ENCODE peak calls at places on chromosomes 3 and 15, in eight cellular contexts. G, A, X, T, F, E, V and H are unnamed samples.
A peak's percentile ranks its signal among the peaks of the same experiment; 100 is the strongest.

GRCh38 chr3:177729939-177730700 is 532.8 kb upstream of the TBL1XR1 start:
- DNase-seq in V (no peak), X (no peak), T (peak; percentile 23), E (peak; percentile 41), G (peak; percentile 41), A (no peak), F (no peak), H (no peak)

GRCh38 chr3:171256445-171257250 is 203.6 kb downstream of the TNIK start:
- DNase-seq in E (no peak), F (no peak), X (no peak), G (no peak), A (no peak), V (no peak), T (no peak), H (no peak)

GRCh38 chr15:63389902-63390301 is 8.3 kb upstream of the CA12 start:
- DNase-seq in E (peak; percentile 22), A (no peak), G (peak; percentile 25), X (peak; percentile 92), F (no peak), V (peak; percentile 34), T (peak; percentile 98), H (no peak)

GRCh38 chr3:161977063-161977462 is 480.5 kb downstream of the OTOL1 start:
- DNase-seq in E (no peak), G (no peak), A (no peak), F (no peak), T (no peak), V (no peak), X (no peak), H (no peak)

GRCh38 chr3:142649996-142650693 is 54.0 kb downstream of the PLS1 start:
- DNase-seq in A (no peak), F (no peak), X (no peak), G (no peak), E (no peak), T (no peak), V (no peak), H (no peak)

GRCh38 chr3:193554790-193555189 is at the start of gene ATP13A4:
- DNase-seq in A (no peak), E (no peak), T (peak; percentile 87), G (no peak), X (peak; percentile 62), F (no peak), V (no peak), H (no peak)

GRCh38 chr15:74430510-74430951 is 3.2 kb downstream of the SEMA7A start:
- DNase-seq in T (no peak), G (peak; percentile 46), X (no peak), V (no peak), A (no peak), F (no peak), E (no peak), H (no peak)

GRCh38 chr3:56682458-56683121 is 475 bp downstream of the TASOR start:
- DNase-seq in F (peak; percentile 93), G (peak; percentile 74), A (peak; percentile 78), V (no peak), E (peak; percentile 72), X (peak; percentile 83), T (peak; percentile 83), H (peak; percentile 67)

GRCh38 chr3:120561251-120562045 is 34.7 kb upstream of the NDUFB4 start:
- DNase-seq in F (peak; percentile 88), E (peak; percentile 66), V (peak; percentile 56), G (peak; percentile 85), A (peak; percentile 71), X (peak; percentile 68), T (peak; percentile 78), H (peak; percentile 77)

GRCh38 chr15:100721758-100722550 is 119.6 kb downstream of the ASB7 start:
- DNase-seq in F (peak; percentile 94), T (peak; percentile 50), A (peak; percentile 98), G (peak; percentile 87), X (no peak), E (peak; percentile 30), V (peak; percentile 97), H (peak; percentile 55)

GRCh38 chr15:47582283-47582682 is 135.0 kb upstream of the SEMA6D start:
- DNase-seq in X (no peak), G (no peak), A (no peak), F (no peak), V (no peak), T (no peak), E (no peak), H (no peak)

GRCh38 chr3:187136936-187137335 is 2.4 kb downstream of the RPL39L start:
- DNase-seq in E (no peak), G (no peak), A (no peak), V (peak; percentile 40), F (no peak), T (no peak), X (no peak), H (no peak)

GRCh38 chr3:175163686-175164085 is 304.6 kb downstream of the NAALADL2 start:
- DNase-seq in X (no peak), E (no peak), F (no peak), V (no peak), A (no peak), G (no peak), T (no peak), H (no peak)

GRCh38 chr3:88231207-88231606 is 81.4 kb downstream of the C3orf38 start:
- DNase-seq in X (no peak), T (no peak), V (no peak), A (no peak), E (no peak), F (no peak), G (no peak), H (no peak)

GRCh38 chr3:178146406-178146831 is 389.8 kb upstream of the KCNMB2 start:
- DNase-seq in T (no peak), A (no peak), G (no peak), V (no peak), X (no peak), F (no peak), E (no peak), H (no peak)

GRCh38 chr3:18062289-18063025 is 320.0 kb upstream of the TBC1D5 start:
- DNase-seq in X (no peak), G (no peak), F (no peak), T (no peak), A (no peak), V (no peak), E (no peak), H (no peak)

GRCh38 chr3:196843435-196844110 is 24.1 kb upstream of the SENP5 start:
- DNase-seq in V (no peak), T (no peak), F (no peak), X (no peak), E (no peak), A (no peak), G (no peak), H (no peak)

GRCh38 chr3:126152458-126152857 is 27.9 kb downstream of the ALDH1L1 start:
- DNase-seq in T (peak; percentile 15), F (peak; percentile 39), V (no peak), A (no peak), E (no peak), G (no peak), X (peak; percentile 16), H (peak; percentile 25)

GRCh38 chr3:45665101-45665572 is 24.1 kb upstream of the SACM1L start:
- DNase-seq in A (peak; percentile 76), F (no peak), G (no peak), V (peak; percentile 68), T (peak; percentile 65), X (no peak), E (no peak), H (no peak)

GRCh38 chr3:64815195-64815627 is 127.4 kb upstream of the ADAMTS9 start:
- DNase-seq in G (no peak), X (no peak), A (no peak), E (no peak), T (no peak), F (no peak), V (no peak), H (no peak)

GRCh38 chr3:172068977-172069376 is 29.6 kb downstream of the FNDC3B start:
- DNase-seq in E (no peak), X (no peak), F (no peak), A (no peak), V (no peak), G (no peak), T (no peak), H (no peak)

GRCh38 chr15:80754005-80754404 is 25.2 kb upstream of the CEMIP start:
- DNase-seq in X (no peak), E (no peak), V (no peak), T (no peak), A (no peak), F (no peak), G (no peak), H (no peak)

GRCh38 chr15:80749589-80749988 is 29.6 kb upstream of the CEMIP start:
- DNase-seq in V (no peak), G (no peak), F (no peak), X (no peak), E (no peak), T (no peak), A (peak; percentile 79), H (no peak)

GRCh38 chr15:80750591-80750990 is 28.6 kb upstream of the CEMIP start:
- DNase-seq in V (no peak), G (no peak), A (no peak), X (no peak), T (no peak), E (no peak), F (no peak), H (no peak)

GRCh38 chr15:80755884-80756283 is 23.3 kb upstream of the CEMIP start:
- DNase-seq in G (no peak), A (no peak), F (no peak), E (no peak), T (no peak), V (no peak), X (no peak), H (no peak)

GRCh38 chr15:80752204-80752603 is 27.0 kb upstream of the CEMIP start:
- DNase-seq in A (no peak), E (no peak), X (no peak), T (no peak), F (no peak), V (no peak), G (no peak), H (no peak)
- H3K4me3 ChIP-seq in A (no peak overlapping the region), E (no peak overlapping the region), X (no peak overlapping the region), T (no peak overlapping the region), F (no peak overlapping the region), V (no peak overlapping the region), G (no peak overlapping the region), H (no peak overlapping the region)

GRCh38 chr3:70539908-70540307 is 227.5 kb upstream of the MDFIC2 start:
- DNase-seq in E (no peak), T (no peak), F (no peak), X (no peak), G (no peak), A (peak; percentile 17), V (no peak), H (no peak)
- TF ChIP-seq CTCF in E (no peak), T (no peak), F (no peak), X (no peak), G (no peak), A (no peak), V (peak; percentile 28), H (no peak)

DNA sequence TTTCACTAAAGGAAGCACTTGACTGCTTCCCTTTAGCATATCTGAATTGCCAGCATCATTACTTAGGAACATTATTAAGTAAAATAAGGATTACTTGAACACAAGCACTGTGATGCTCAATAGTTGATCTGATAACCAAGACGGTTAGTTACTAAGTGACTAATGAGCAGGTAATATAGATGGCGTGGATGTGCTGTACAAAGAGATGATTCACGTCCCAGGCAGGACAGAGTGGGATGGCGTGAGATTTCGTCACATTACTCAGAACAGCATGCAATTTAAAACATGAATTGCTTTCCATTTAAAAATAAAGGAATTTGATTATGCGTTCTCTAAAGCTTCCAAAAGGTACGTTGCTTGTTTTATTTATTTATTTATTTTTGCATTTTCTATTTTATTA is 240.0 kb upstream of the ARHGEF26 start:
- DNase-seq in E (no peak), V (no peak), A (peak; percentile 33), F (no peak), G (no peak), X (no peak), T (no peak), H (no peak)
- H3K27ac ChIP-seq in E (no peak overlapping the region), V (no peak overlapping the region), A (no peak overlapping the region), F (no peak overlapping the region), G (no peak overlapping the region), X (no peak overlapping the region), T (no peak overlapping the region), H (no peak overlapping the region)

GRCh38 chr3:53806182-53807116 is 39.8 kb downstream of the CHDH start:
- DNase-seq in F (no peak), G (no peak), V (no peak), E (peak; percentile 30), T (peak; percentile 72), A (peak; percentile 17), X (peak; percentile 53), H (no peak)
- H3K4me3 ChIP-seq in F (no peak overlapping the region), G (no peak overlapping the region), V (no peak overlapping the region), E (no peak overlapping the region), T (no peak overlapping the region), A (no peak overlapping the region), X (no peak overlapping the region), H (no peak overlapping the region)